ENCODE peak calls at places on chromosome 18, in ten cellular contexts. T is aorta, N is GM13976, B is nephron progenitor cell, X is AG08396, L is OCI-LY7, M is HEK293T, P is AG20443, H is T-helper 17 cell, Q is GM10248. E is an unnamed sample.

GRCh38 chr18:2846638-2847340 is at the start of gene EMILIN2:
- DNase-seq in T (peak; percentile 94), N (peak; percentile 83), X (peak; percentile 41), H (peak; percentile 12), M (peak; percentile 59), L (no peak), P (peak; percentile 75), B (peak; percentile 57), Q (peak; percentile 78), E (peak; percentile 78)

GRCh38 chr18:58569490-58569911 is 59.4 kb downstream of the ALPK2 start:
- DNase-seq in M (no peak), N (no peak), T (no peak), X (no peak), B (no peak), Q (no peak), P (peak; percentile 54), H (no peak), L (no peak), E (no peak)

GRCh38 chr18:21489119-21489750 is 111.3 kb downstream of the ESCO1 start:
- DNase-seq in X (peak; percentile 76), Q (peak; percentile 65), P (peak; percentile 72), M (peak; percentile 80), H (no peak), L (peak; percentile 67), T (no peak), B (peak; percentile 26), N (peak; percentile 74), E (peak; percentile 66)

GRCh38 chr18:72160504-72161445 is 383.4 kb downstream of the CBLN2 start:
- DNase-seq in B (no peak), H (no peak), P (no peak), T (no peak), M (no peak), Q (no peak), N (peak; percentile 4), X (no peak), L (no peak), E (no peak)

GRCh38 chr18:49681387-49681786 is 119.5 kb downstream of the LIPG start:
- DNase-seq in H (no peak), M (no peak), T (no peak), B (no peak), Q (no peak), N (no peak), X (no peak), L (no peak), P (no peak), E (no peak)

GRCh38 chr18:61824733-61825363 is 68.0 kb downstream of the RNF152 start:
- DNase-seq in T (no peak), B (no peak), N (no peak), X (no peak), M (no peak), L (no peak), H (no peak), P (no peak), Q (no peak), E (no peak)

GRCh38 chr18:48643262-48643661 is 104.4 kb downstream of the CTIF start:
- DNase-seq in H (no peak), N (no peak), L (no peak), X (no peak), P (no peak), Q (no peak), T (no peak), B (no peak), M (no peak), E (peak; percentile 71)

GRCh38 chr18:78895207-78896001 is 84.2 kb upstream of the SALL3 start:
- DNase-seq in T (no peak), P (no peak), N (no peak), H (no peak), L (no peak), B (no peak), M (no peak), X (no peak), Q (no peak), E (no peak)

GRCh38 chr18:8675057-8675456 is 30.3 kb upstream of the MTCL1 start:
- DNase-seq in N (no peak), H (no peak), P (no peak), M (no peak), T (no peak), X (no peak), B (no peak), L (no peak), Q (no peak), E (no peak)

GRCh38 chr18:6571239-6571602 is 156.5 kb upstream of the L3MBTL4 start:
- DNase-seq in H (no peak), Q (no peak), L (no peak), P (no peak), T (no peak), M (no peak), B (no peak), N (no peak), X (no peak), E (no peak)

GRCh38 chr18:35521133-35521532 is 23.4 kb upstream of the INO80C start:
- DNase-seq in L (no peak), B (no peak), M (peak; percentile 5), X (no peak), H (no peak), P (no peak), N (no peak), Q (no peak), T (no peak), E (no peak)

GRCh38 chr18:2526320-2526719 is 45.0 kb downstream of the METTL4 start:
- DNase-seq in Q (no peak), L (no peak), P (no peak), T (no peak), N (no peak), X (no peak), B (no peak), M (no peak), H (no peak), E (no peak)

GRCh38 chr18:23867011-23867410 is 147.5 kb upstream of the TTC39C start:
- DNase-seq in X (no peak), T (no peak), M (no peak), N (no peak), H (no peak), B (no peak), P (no peak), Q (no peak), L (peak; percentile 60), E (no peak)

GRCh38 chr18:2028986-2029385 is 542.3 kb downstream of the METTL4 start:
- DNase-seq in M (no peak), Q (no peak), B (no peak), H (no peak), X (no peak), T (no peak), L (no peak), P (no peak), N (no peak), E (no peak)

GRCh38 chr18:70420151-70420898 is 131.5 kb downstream of the SOCS6 start:
- DNase-seq in T (no peak), Q (no peak), B (no peak), P (peak; percentile 46), M (no peak), X (no peak), H (no peak), L (no peak), N (no peak), E (peak; percentile 84)

GRCh38 chr18:58612239-58613055 is 16.4 kb downstream of the ALPK2 start:
- DNase-seq in H (no peak), L (no peak), M (no peak), P (no peak), N (no peak), Q (no peak), T (no peak), B (no peak), X (no peak), E (no peak)

GRCh38 chr18:31553800-31554199 is 37.9 kb upstream of the TTR start:
- DNase-seq in M (no peak), N (no peak), Q (no peak), H (no peak), X (no peak), L (no peak), T (no peak), B (no peak), P (no peak), E (no peak)

GRCh38 chr18:32167980-32168379 is 21.9 kb upstream of the MEP1B start:
- DNase-seq in H (no peak), T (no peak), L (no peak), X (no peak), N (no peak), M (no peak), B (no peak), Q (no peak), P (no peak), E (no peak)